ENCODE peak calls at places on chromosomes 13 and 19, in six cellular contexts. P is brain microvascular endothelial cell; X is NB4; F is activated CD8-positive, alpha-beta memory T cell treated with anti-CD3 and anti-CD28 coated beads for 1 hour; R is NCI-H1417 treated with DMSO at 0.1 percent for 48 hours; D is HT1080. A is an unnamed sample.

GRCh38 chr13:55820817-55821216 is 1319.9 kb upstream of the PRR20A start:
- DNase-seq in P (no peak), X (no peak), F (no peak), R (no peak), D (no peak), A (no peak)

GRCh38 chr13:30722361-30722760 is 13.0 kb upstream of the ALOX5AP start:
- DNase-seq in P (no peak), X (no peak), F (no peak), R (no peak), D (no peak), A (no peak)

GRCh38 chr19:7679017-7679720 is 1.5 kb upstream of the TRAPPC5 start:
- DNase-seq in P (no peak), X (peak), F (peak), R (no peak), D (no peak), A (no peak)

GRCh38 chr13:44746690-44747089 is 170.6 kb upstream of the TSC22D1 start:
- DNase-seq in P (no peak), X (no peak), F (no peak), R (no peak), D (no peak), A (no peak)

GRCh38 chr19:29516358-29516725 is 9.5 kb upstream of the VSTM2B start:
- DNase-seq in P (no peak), X (no peak), F (no peak), R (no peak), D (no peak), A (no peak)

GRCh38 chr19:1232652-1233360 is 5.0 kb downstream of the CBARP start:
- DNase-seq in P (peak), X (no peak), F (no peak), R (no peak), D (peak), A (no peak)

GRCh38 chr19:51294211-51294976 is 17.1 kb upstream of the IGLON5 start:
- DNase-seq in P (no peak), X (peak), F (no peak), R (no peak), D (peak), A (no peak)

GRCh38 chr19:19737559-19738332 is 4.8 kb upstream of the ZNF14 start:
- DNase-seq in P (no peak), X (no peak), F (no peak), R (no peak), D (no peak), A (no peak)

GRCh38 chr19:39411006-39411831 is 1.2 kb upstream of the PLEKHG2 start:
- DNase-seq in P (peak), X (peak), F (no peak), R (no peak), D (no peak), A (no peak)

GRCh38 chr19:10421240-10421948 is 1.1 kb downstream of the PDE4A start:
- DNase-seq in P (no peak), X (peak), F (no peak), R (no peak), D (no peak), A (no peak)

GRCh38 chr19:6018786-6019185 is 40.8 kb upstream of the RANBP3 start:
- DNase-seq in P (no peak), X (no peak), F (no peak), R (no peak), D (no peak), A (no peak)

GRCh38 chr13:111474136-111475002 is 153.9 kb downstream of the TEX29 start:
- DNase-seq in P (peak), X (peak), F (no peak), R (peak), D (peak), A (peak)

GRCh38 chr19:33868076-33868735 is 71.5 kb downstream of the KCTD15 start:
- DNase-seq in P (no peak), X (no peak), F (no peak), R (no peak), D (no peak), A (no peak)

GRCh38 chr19:43639507-43640423 is at the start of gene CADM4:
- DNase-seq in P (no peak), X (peak), F (peak), R (no peak), D (no peak), A (no peak)

GRCh38 chr13:57644106-57644505 is 12.6 kb downstream of the PCDH17 start:
- DNase-seq in P (no peak), X (no peak), F (no peak), R (no peak), D (no peak), A (no peak)

GRCh38 chr19:14769201-14769600 is 9.2 kb downstream of the ADGRE2 start:
- DNase-seq in P (no peak), X (no peak), F (no peak), R (no peak), D (no peak), A (no peak)

GRCh38 chr13:100138859-100139491 is 50.1 kb downstream of the PCCA start:
- DNase-seq in P (no peak), X (no peak), F (no peak), R (no peak), D (peak), A (no peak)

GRCh38 chr19:5694167-5694951 is 4.3 kb downstream of the RPL36 start:
- DNase-seq in P (no peak), X (no peak), F (no peak), R (no peak), D (no peak), A (no peak)

A was measured in NCI-H1436 treated with DMSO at 0.1 percent for 48 hours.